ENCODE peak calls at places on chromosomes 1 and 21, in ten cellular contexts. I, Y, G, M, V, Z, O, W, K and Q are unnamed samples.
A peak's percentile ranks its signal among the peaks of the same experiment; 100 is the strongest.

GRCh38 chr1:9128520-9129371 is at the start of gene GPR157:
- DNase-seq in I (no peak), Y (peak; percentile 82), G (no peak), M (no peak), V (peak; percentile 64), Z (peak; percentile 66), O (peak; percentile 67), W (peak; percentile 95), K (peak; percentile 72), Q (peak; percentile 73)

GRCh38 chr1:237672748-237673147 is 218.0 kb downstream of the ZP4 start:
- DNase-seq in I (no peak), Y (no peak), G (no peak), M (no peak), V (no peak), Z (no peak), O (peak; percentile 14), W (no peak), K (no peak), Q (peak; percentile 44)

GRCh38 chr1:15424146-15424667 is 14.0 kb upstream of the CTRC start:
- DNase-seq in I (no peak), Y (no peak), G (no peak), M (no peak), V (no peak), Z (no peak), O (no peak), W (no peak), K (no peak), Q (no peak)

GRCh38 chr21:45257673-45258341 is 29.9 kb downstream of the POFUT2 start:
- DNase-seq in I (no peak), Y (no peak), G (no peak), M (no peak), V (no peak), Z (no peak), O (no peak), W (no peak), K (no peak), Q (no peak)

GRCh38 chr1:155729031-155729898 is 40.4 kb downstream of the DAP3 start:
- DNase-seq in I (peak; percentile 54), Y (no peak), G (peak; percentile 11), M (peak; percentile 14), V (no peak), Z (no peak), O (peak; percentile 57), W (peak; percentile 64), K (peak; percentile 3), Q (peak; percentile 90)

GRCh38 chr1:35845766-35846165 is 37.2 kb upstream of the AGO1 start:
- DNase-seq in I (peak; percentile 8), Y (no peak), G (no peak), M (no peak), V (no peak), Z (no peak), O (peak; percentile 2), W (no peak), K (no peak), Q (no peak)

GRCh38 chr1:29852248-29852647 is 615.9 kb downstream of the PTPRU start:
- DNase-seq in I (no peak), Y (peak; percentile 53), G (no peak), M (no peak), V (no peak), Z (no peak), O (no peak), W (no peak), K (no peak), Q (no peak)

GRCh38 chr1:194833111-194833510 is 1646.7 kb upstream of the B3GALT2 start:
- DNase-seq in I (no peak), Y (no peak), G (no peak), M (no peak), V (no peak), Z (no peak), O (no peak), W (no peak), K (no peak), Q (no peak)

GRCh38 chr1:54118704-54119103 is 34.1 kb downstream of the CDCP2 start:
- DNase-seq in I (no peak), Y (no peak), G (no peak), M (peak; percentile 73), V (no peak), Z (no peak), O (peak; percentile 86), W (no peak), K (no peak), Q (no peak)

GRCh38 chr1:103106426-103107321 is 1.6 kb downstream of the COL11A1 start:
- DNase-seq in I (peak; percentile 25), Y (no peak), G (no peak), M (no peak), V (no peak), Z (no peak), O (peak; percentile 35), W (peak; percentile 46), K (no peak), Q (peak; percentile 88)

GRCh38 chr1:101178688-101179491 is 57.9 kb upstream of the S1PR1 start:
- DNase-seq in I (no peak), Y (no peak), G (no peak), M (no peak), V (no peak), Z (peak; percentile 34), O (no peak), W (no peak), K (no peak), Q (no peak)

GRCh38 chr1:38228718-38229117 is 182.1 kb upstream of the POU3F1 start:
- DNase-seq in I (no peak), Y (no peak), G (no peak), M (no peak), V (no peak), Z (no peak), O (no peak), W (no peak), K (no peak), Q (no peak)

GRCh38 chr21:37866027-37866426 is 50.2 kb downstream of the KCNJ6 start:
- DNase-seq in I (no peak), Y (no peak), G (no peak), M (no peak), V (no peak), Z (no peak), O (peak; percentile 28), W (no peak), K (no peak), Q (no peak)